ENCODE peak calls at places on chromosomes 11 and 22, in seven cellular contexts. One of them, this sample, is unnamed.

GRCh38 chr11:73237471-73238290 is 19.6 kb downstream of the P2RY2 start:
- DNase-seq in HCT116: no peak
- DNase-seq in CD8-positive, alpha-beta T cell: no peak
- DNase-seq in dorsolateral prefrontal cortex: no peak
- DNase-seq in left lung: no peak
- DNase-seq in astrocyte of the spinal cord: peak
- DNase-seq in right atrium auricular region: no peak
- DNase-seq in this sample: peak

GRCh38 chr11:15412054-15412453 is 297.3 kb downstream of the INSC start:
- DNase-seq in HCT116: no peak
- DNase-seq in CD8-positive, alpha-beta T cell: no peak
- DNase-seq in dorsolateral prefrontal cortex: no peak
- DNase-seq in left lung: no peak
- DNase-seq in astrocyte of the spinal cord: no peak
- DNase-seq in right atrium auricular region: no peak
- DNase-seq in this sample: no peak

GRCh38 chr11:78420796-78421209 is 3.2 kb upstream of the GAB2 start:
- DNase-seq in HCT116: no peak
- DNase-seq in CD8-positive, alpha-beta T cell: peak
- DNase-seq in dorsolateral prefrontal cortex: no peak
- DNase-seq in left lung: peak
- DNase-seq in astrocyte of the spinal cord: peak
- DNase-seq in right atrium auricular region: peak
- DNase-seq in this sample: peak

GRCh38 chr22:42417645-42418303 is 14.4 kb downstream of the NFAM1 start:
- DNase-seq in HCT116: no peak
- DNase-seq in CD8-positive, alpha-beta T cell: no peak
- DNase-seq in dorsolateral prefrontal cortex: no peak
- DNase-seq in left lung: no peak
- DNase-seq in astrocyte of the spinal cord: no peak
- DNase-seq in right atrium auricular region: no peak
- DNase-seq in this sample: no peak

GRCh38 chr22:47291565-47292495 is 529.4 kb downstream of the TBC1D22A start:
- DNase-seq in HCT116: no peak
- DNase-seq in CD8-positive, alpha-beta T cell: no peak
- DNase-seq in dorsolateral prefrontal cortex: no peak
- DNase-seq in left lung: no peak
- DNase-seq in astrocyte of the spinal cord: no peak
- DNase-seq in right atrium auricular region: no peak
- DNase-seq in this sample: no peak

GRCh38 chr11:70506658-70506970 is 108.3 kb downstream of the CTTN start:
- DNase-seq in HCT116: no peak
- DNase-seq in CD8-positive, alpha-beta T cell: no peak
- DNase-seq in dorsolateral prefrontal cortex: no peak
- DNase-seq in left lung: peak
- DNase-seq in astrocyte of the spinal cord: no peak
- DNase-seq in right atrium auricular region: no peak
- DNase-seq in this sample: no peak

GRCh38 chr22:48382197-48382596 is 1445.5 kb downstream of the BRD1 start:
- DNase-seq in HCT116: no peak
- DNase-seq in CD8-positive, alpha-beta T cell: no peak
- DNase-seq in dorsolateral prefrontal cortex: no peak
- DNase-seq in left lung: no peak
- DNase-seq in astrocyte of the spinal cord: no peak
- DNase-seq in right atrium auricular region: no peak
- DNase-seq in this sample: no peak

GRCh38 chr11:30926130-30926529 is 340.0 kb upstream of the MPPED2 start:
- DNase-seq in HCT116: no peak
- DNase-seq in CD8-positive, alpha-beta T cell: no peak
- DNase-seq in dorsolateral prefrontal cortex: no peak
- DNase-seq in left lung: no peak
- DNase-seq in astrocyte of the spinal cord: no peak
- DNase-seq in right atrium auricular region: no peak
- DNase-seq in this sample: no peak

GRCh38 chr11:35045219-35045819 is 93.7 kb upstream of the CD44 start:
- DNase-seq in HCT116: no peak
- DNase-seq in CD8-positive, alpha-beta T cell: peak
- DNase-seq in dorsolateral prefrontal cortex: no peak
- DNase-seq in left lung: no peak
- DNase-seq in astrocyte of the spinal cord: no peak
- DNase-seq in right atrium auricular region: no peak
- DNase-seq in this sample: no peak

GRCh38 chr11:120805960-120806555 is 217.8 kb upstream of the TBCEL start:
- DNase-seq in HCT116: no peak
- DNase-seq in CD8-positive, alpha-beta T cell: no peak
- DNase-seq in dorsolateral prefrontal cortex: no peak
- DNase-seq in left lung: no peak
- DNase-seq in astrocyte of the spinal cord: peak
- DNase-seq in right atrium auricular region: no peak
- DNase-seq in this sample: no peak

GRCh38 chr22:31085493-31085824 is 4.3 kb downstream of the SMTN start:
- DNase-seq in HCT116: no peak
- DNase-seq in CD8-positive, alpha-beta T cell: no peak
- DNase-seq in dorsolateral prefrontal cortex: peak
- DNase-seq in left lung: no peak
- DNase-seq in astrocyte of the spinal cord: no peak
- DNase-seq in right atrium auricular region: no peak
- DNase-seq in this sample: no peak

GRCh38 chr11:69918938-69919650 is 99.9 kb upstream of the FGF3 start:
- DNase-seq in HCT116: peak
- DNase-seq in CD8-positive, alpha-beta T cell: peak
- DNase-seq in dorsolateral prefrontal cortex: peak
- DNase-seq in left lung: peak
- DNase-seq in astrocyte of the spinal cord: peak
- DNase-seq in right atrium auricular region: peak
- DNase-seq in this sample: peak

GRCh38 chr22:27879923-27880322 is 39.1 kb downstream of the PITPNB start:
- DNase-seq in HCT116: peak
- DNase-seq in CD8-positive, alpha-beta T cell: no peak
- DNase-seq in dorsolateral prefrontal cortex: no peak
- DNase-seq in left lung: no peak
- DNase-seq in astrocyte of the spinal cord: peak
- DNase-seq in right atrium auricular region: no peak
- DNase-seq in this sample: peak

GRCh38 chr22:19519041-19519926 is 4.9 kb downstream of the CLDN5 start:
- DNase-seq in HCT116: no peak
- DNase-seq in CD8-positive, alpha-beta T cell: no peak
- DNase-seq in dorsolateral prefrontal cortex: no peak
- DNase-seq in left lung: no peak
- DNase-seq in astrocyte of the spinal cord: no peak
- DNase-seq in right atrium auricular region: no peak
- DNase-seq in this sample: no peak

GRCh38 chr11:40689823-40690222 is 769.6 kb downstream of the LRRC4C start:
- DNase-seq in HCT116: no peak
- DNase-seq in CD8-positive, alpha-beta T cell: no peak
- DNase-seq in dorsolateral prefrontal cortex: no peak
- DNase-seq in left lung: no peak
- DNase-seq in astrocyte of the spinal cord: no peak
- DNase-seq in right atrium auricular region: no peak
- DNase-seq in this sample: no peak

GRCh38 chr22:39712081-39712480 is 141.5 kb downstream of the CACNA1I start:
- DNase-seq in HCT116: no peak
- DNase-seq in CD8-positive, alpha-beta T cell: no peak
- DNase-seq in dorsolateral prefrontal cortex: no peak
- DNase-seq in left lung: no peak
- DNase-seq in astrocyte of the spinal cord: no peak
- DNase-seq in right atrium auricular region: no peak
- DNase-seq in this sample: no peak

GRCh38 chr11:16923987-16924386 is 90.2 kb downstream of the PLEKHA7 start:
- DNase-seq in HCT116: no peak
- DNase-seq in CD8-positive, alpha-beta T cell: no peak
- DNase-seq in dorsolateral prefrontal cortex: no peak
- DNase-seq in left lung: no peak
- DNase-seq in astrocyte of the spinal cord: no peak
- DNase-seq in right atrium auricular region: no peak
- DNase-seq in this sample: no peak

GRCh38 chr11:65919151-65920034 is at the start of gene DRAP1:
- DNase-seq in HCT116: peak
- DNase-seq in CD8-positive, alpha-beta T cell: peak
- DNase-seq in dorsolateral prefrontal cortex: peak
- DNase-seq in left lung: peak
- DNase-seq in astrocyte of the spinal cord: peak
- DNase-seq in right atrium auricular region: peak
- DNase-seq in this sample: peak

GRCh38 chr11:65922565-65922964 is 3.3 kb downstream of the DRAP1 start:
- DNase-seq in HCT116: no peak
- DNase-seq in CD8-positive, alpha-beta T cell: no peak
- DNase-seq in dorsolateral prefrontal cortex: no peak
- DNase-seq in left lung: no peak
- DNase-seq in astrocyte of the spinal cord: no peak
- DNase-seq in right atrium auricular region: no peak
- DNase-seq in this sample: no peak

GRCh38 chr11:65920035-65920802 is 993 bp downstream of the DRAP1 start:
- DNase-seq in HCT116: no peak
- DNase-seq in CD8-positive, alpha-beta T cell: no peak
- DNase-seq in dorsolateral prefrontal cortex: peak
- DNase-seq in left lung: peak
- DNase-seq in astrocyte of the spinal cord: no peak
- DNase-seq in right atrium auricular region: no peak
- DNase-seq in this sample: no peak

GRCh38 chr11:65921876-65922275 is 2.6 kb downstream of the DRAP1 start:
- DNase-seq in HCT116: no peak
- DNase-seq in CD8-positive, alpha-beta T cell: no peak
- DNase-seq in dorsolateral prefrontal cortex: no peak
- DNase-seq in left lung: no peak
- DNase-seq in astrocyte of the spinal cord: no peak
- DNase-seq in right atrium auricular region: no peak
- DNase-seq in this sample: no peak

GRCh38 chr11:65921033-65921555 is 1.9 kb downstream of the DRAP1 start:
- DNase-seq in HCT116: no peak
- DNase-seq in CD8-positive, alpha-beta T cell: no peak
- DNase-seq in dorsolateral prefrontal cortex: no peak
- DNase-seq in left lung: no peak
- DNase-seq in astrocyte of the spinal cord: no peak
- DNase-seq in right atrium auricular region: no peak
- DNase-seq in this sample: no peak
- H3K4me3 ChIP-seq in HCT116: peak
- H3K4me3 ChIP-seq in CD8-positive, alpha-beta T cell: peak
- H3K4me3 ChIP-seq in dorsolateral prefrontal cortex: no peak
- H3K4me3 ChIP-seq in left lung: peak
- H3K4me3 ChIP-seq in astrocyte of the spinal cord: no peak
- H3K4me3 ChIP-seq in right atrium auricular region: no peak
- H3K4me3 ChIP-seq in this sample: peak

GRCh38 chr11:64209563-64209843 is 3.0 kb downstream of the FERMT3 start:
- DNase-seq in HCT116: no peak
- DNase-seq in CD8-positive, alpha-beta T cell: no peak
- DNase-seq in dorsolateral prefrontal cortex: no peak
- DNase-seq in left lung: peak
- DNase-seq in astrocyte of the spinal cord: no peak
- DNase-seq in right atrium auricular region: no peak
- DNase-seq in this sample: no peak
- TF ChIP-seq CTCF in HCT116: no peak
- TF ChIP-seq CTCF in CD8-positive, alpha-beta T cell: no peak
- TF ChIP-seq CTCF in dorsolateral prefrontal cortex: no peak
- TF ChIP-seq CTCF in left lung: no peak
- TF ChIP-seq CTCF in astrocyte of the spinal cord: no peak
- TF ChIP-seq CTCF in right atrium auricular region: no peak
- TF ChIP-seq CTCF in this sample: no peak

DNA sequence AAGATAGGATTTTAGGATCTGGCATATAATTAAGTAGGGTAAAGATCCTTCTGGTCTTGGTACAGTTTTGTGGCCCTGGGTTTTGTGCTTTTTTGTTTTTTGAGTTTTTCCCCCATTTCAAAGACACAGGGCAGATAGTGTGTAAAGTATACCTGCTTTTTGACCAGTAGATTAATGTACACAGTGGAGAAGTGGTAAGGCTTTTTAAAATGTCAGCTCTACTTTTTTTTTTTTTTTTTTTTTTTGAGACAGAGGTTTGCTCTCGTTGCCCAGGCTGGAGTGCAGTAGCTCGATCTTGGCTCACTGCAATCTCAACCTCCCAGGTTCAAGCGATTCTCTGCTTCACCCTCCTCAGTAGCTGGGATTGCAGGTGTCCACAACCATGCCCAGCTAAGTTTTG is 4.0 kb downstream of the EP300 start:
- DNase-seq in HCT116: no peak
- DNase-seq in CD8-positive, alpha-beta T cell: no peak
- DNase-seq in dorsolateral prefrontal cortex: no peak
- DNase-seq in left lung: no peak
- DNase-seq in astrocyte of the spinal cord: no peak
- DNase-seq in right atrium auricular region: no peak
- DNase-seq in this sample: no peak
- H3K4me3 ChIP-seq in HCT116: no peak
- H3K4me3 ChIP-seq in CD8-positive, alpha-beta T cell: no peak
- H3K4me3 ChIP-seq in dorsolateral prefrontal cortex: no peak
- H3K4me3 ChIP-seq in left lung: no peak
- H3K4me3 ChIP-seq in astrocyte of the spinal cord: no peak
- H3K4me3 ChIP-seq in right atrium auricular region: no peak
- H3K4me3 ChIP-seq in this sample: no peak

GRCh38 chr11:6473481-6474422 is at the start of gene TRIM3:
- DNase-seq in HCT116: peak
- DNase-seq in CD8-positive, alpha-beta T cell: peak
- DNase-seq in dorsolateral prefrontal cortex: peak
- DNase-seq in left lung: peak
- DNase-seq in astrocyte of the spinal cord: peak
- DNase-seq in right atrium auricular region: peak
- DNase-seq in this sample: peak

GRCh38 chr11:6474423-6474792 is 667 bp upstream of the TRIM3 start:
- DNase-seq in HCT116: no peak
- DNase-seq in CD8-positive, alpha-beta T cell: no peak
- DNase-seq in dorsolateral prefrontal cortex: no peak
- DNase-seq in left lung: no peak
- DNase-seq in astrocyte of the spinal cord: no peak
- DNase-seq in right atrium auricular region: no peak
- DNase-seq in this sample: no peak

GRCh38 chr11:6476571-6476970 is 2.8 kb upstream of the TRIM3 start:
- DNase-seq in HCT116: no peak
- DNase-seq in CD8-positive, alpha-beta T cell: no peak
- DNase-seq in dorsolateral prefrontal cortex: no peak
- DNase-seq in left lung: no peak
- DNase-seq in astrocyte of the spinal cord: no peak
- DNase-seq in right atrium auricular region: no peak
- DNase-seq in this sample: no peak

GRCh38 chr11:6474806-6475500 is 1.2 kb upstream of the TRIM3 start:
- DNase-seq in HCT116: no peak
- DNase-seq in CD8-positive, alpha-beta T cell: no peak
- DNase-seq in dorsolateral prefrontal cortex: no peak
- DNase-seq in left lung: no peak
- DNase-seq in astrocyte of the spinal cord: no peak
- DNase-seq in right atrium auricular region: no peak
- DNase-seq in this sample: no peak

GRCh38 chr11:6475936-6476335 is 2.2 kb upstream of the TRIM3 start:
- DNase-seq in HCT116: no peak
- DNase-seq in CD8-positive, alpha-beta T cell: no peak
- DNase-seq in dorsolateral prefrontal cortex: no peak
- DNase-seq in left lung: no peak
- DNase-seq in astrocyte of the spinal cord: no peak
- DNase-seq in right atrium auricular region: no peak
- DNase-seq in this sample: no peak
- TF ChIP-seq CTCF in HCT116: peak
- TF ChIP-seq CTCF in CD8-positive, alpha-beta T cell: no peak
- TF ChIP-seq CTCF in dorsolateral prefrontal cortex: no peak
- TF ChIP-seq CTCF in left lung: no peak
- TF ChIP-seq CTCF in astrocyte of the spinal cord: no peak
- TF ChIP-seq CTCF in right atrium auricular region: no peak
- TF ChIP-seq CTCF in this sample: no peak